ENCODE peak calls at places on chromosomes 6 and 20, in four cellular contexts. One of them, this sample, is unnamed.
A peak's percentile ranks its signal among the peaks of the same experiment; 100 is the strongest.

GRCh38 chr20:22204801-22205200 is 379.6 kb downstream of the FOXA2 start:
- DNase-seq in body of pancreas: no peak
- DNase-seq in Peyer's patch: no peak
- DNase-seq in tibial nerve: no peak
- DNase-seq in this sample: no peak

GRCh38 chr6:42315991-42316378 is 98.3 kb upstream of the MRPS10 start:
- DNase-seq in body of pancreas: no peak
- DNase-seq in Peyer's patch: no peak
- DNase-seq in tibial nerve: no peak
- DNase-seq in this sample: no peak

GRCh38 chr6:109579361-109579760 is 96.3 kb upstream of the ZBTB24 start:
- DNase-seq in body of pancreas: no peak
- DNase-seq in Peyer's patch: no peak
- DNase-seq in tibial nerve: no peak
- DNase-seq in this sample: no peak

GRCh38 chr6:29651413-29652197 is 5.3 kb upstream of the MOG start:
- DNase-seq in body of pancreas: no peak
- DNase-seq in Peyer's patch: no peak
- DNase-seq in tibial nerve: no peak
- DNase-seq in this sample: no peak

GRCh38 chr6:111088668-111089003 is 1.3 kb downstream of the SLC16A10 start:
- DNase-seq in body of pancreas: no peak
- DNase-seq in Peyer's patch: no peak
- DNase-seq in tibial nerve: no peak
- DNase-seq in this sample: no peak

GRCh38 chr6:144844596-144844995 is 559.5 kb downstream of the UTRN start:
- DNase-seq in body of pancreas: no peak
- DNase-seq in Peyer's patch: no peak
- DNase-seq in tibial nerve: no peak
- DNase-seq in this sample: no peak

GRCh38 chr6:105871542-105871941 is 214.6 kb upstream of the PRDM1 start:
- DNase-seq in body of pancreas: no peak
- DNase-seq in Peyer's patch: no peak
- DNase-seq in tibial nerve: no peak
- DNase-seq in this sample: no peak

GRCh38 chr20:62651285-62652021 is 9.2 kb downstream of the SLCO4A1 start:
- DNase-seq in body of pancreas: peak; percentile 56
- DNase-seq in Peyer's patch: peak; percentile 71
- DNase-seq in tibial nerve: no peak
- DNase-seq in this sample: peak; percentile 92

GRCh38 chr20:43925215-43925614 is 10.6 kb downstream of the TOX2 start:
- DNase-seq in body of pancreas: no peak
- DNase-seq in Peyer's patch: peak; percentile 23
- DNase-seq in tibial nerve: no peak
- DNase-seq in this sample: no peak

GRCh38 chr6:161079566-161080262 is 88.1 kb downstream of the MAP3K4 start:
- DNase-seq in body of pancreas: no peak
- DNase-seq in Peyer's patch: no peak
- DNase-seq in tibial nerve: no peak
- DNase-seq in this sample: no peak

GRCh38 chr20:58198384-58198783 is 30.1 kb downstream of the ANKRD60 start:
- DNase-seq in body of pancreas: no peak
- DNase-seq in Peyer's patch: no peak
- DNase-seq in tibial nerve: no peak
- DNase-seq in this sample: no peak

GRCh38 chr20:58201616-58202015 is 26.8 kb downstream of the ANKRD60 start:
- DNase-seq in body of pancreas: no peak
- DNase-seq in Peyer's patch: no peak
- DNase-seq in tibial nerve: no peak
- DNase-seq in this sample: no peak

GRCh38 chr20:58199058-58199457 is 29.4 kb downstream of the ANKRD60 start:
- DNase-seq in body of pancreas: no peak
- DNase-seq in Peyer's patch: no peak
- DNase-seq in tibial nerve: no peak
- DNase-seq in this sample: no peak

GRCh38 chr20:58197185-58197469 is 31.3 kb downstream of the ANKRD60 start:
- DNase-seq in body of pancreas: no peak
- DNase-seq in Peyer's patch: no peak
- DNase-seq in tibial nerve: no peak
- DNase-seq in this sample: no peak

DNA sequence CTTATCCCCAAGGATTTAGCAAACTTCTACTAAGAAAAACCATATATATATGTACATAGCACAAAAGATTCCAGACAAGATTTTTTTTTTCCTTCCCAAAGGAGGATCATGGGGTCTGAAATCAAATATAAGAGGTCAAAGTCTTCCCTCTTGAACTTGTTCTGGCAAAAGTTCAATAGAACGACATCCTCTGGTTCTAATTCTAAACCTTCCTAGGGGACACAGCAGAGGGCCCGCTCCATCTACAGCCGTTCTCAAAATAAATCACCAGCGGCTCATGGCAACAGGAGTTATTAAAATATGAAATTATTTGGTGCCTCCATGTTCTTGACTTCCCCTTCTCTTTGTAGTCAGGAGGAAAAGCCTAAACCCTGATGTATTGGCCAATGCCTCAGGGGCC is 29.0 kb downstream of the ANKRD60 start:
- DNase-seq in body of pancreas: no peak
- DNase-seq in Peyer's patch: no peak
- DNase-seq in tibial nerve: no peak
- DNase-seq in this sample: no peak
- TF ChIP-seq POLR2A in body of pancreas: no peak
- TF ChIP-seq POLR2A in Peyer's patch: no peak
- TF ChIP-seq POLR2A in tibial nerve: no peak
- TF ChIP-seq POLR2A in this sample: no peak

GRCh38 chr6:152356659-152357058 is 280.5 kb downstream of the SYNE1 start:
- DNase-seq in body of pancreas: no peak
- DNase-seq in Peyer's patch: no peak
- DNase-seq in tibial nerve: no peak
- DNase-seq in this sample: no peak
- TF ChIP-seq CTCF in body of pancreas: no peak
- TF ChIP-seq CTCF in Peyer's patch: peak; percentile 7
- TF ChIP-seq CTCF in tibial nerve: no peak
- TF ChIP-seq CTCF in this sample: peak; percentile 19

GRCh38 chr6:6219716-6220115 is 100.7 kb downstream of the F13A1 start:
- DNase-seq in body of pancreas: no peak
- DNase-seq in Peyer's patch: no peak
- DNase-seq in tibial nerve: no peak
- DNase-seq in this sample: no peak
- TF ChIP-seq POLR2A in body of pancreas: no peak
- TF ChIP-seq POLR2A in Peyer's patch: no peak
- TF ChIP-seq POLR2A in tibial nerve: no peak
- TF ChIP-seq POLR2A in this sample: no peak

GRCh38 chr20:37276494-37277252 is 12.8 kb upstream of the MANBAL start:
- DNase-seq in body of pancreas: peak; percentile 55
- DNase-seq in Peyer's patch: peak; percentile 67
- DNase-seq in tibial nerve: no peak
- DNase-seq in this sample: no peak
- TF ChIP-seq CTCF in body of pancreas: peak; percentile 11
- TF ChIP-seq CTCF in Peyer's patch: peak; percentile 17
- TF ChIP-seq CTCF in tibial nerve: peak; percentile 27
- TF ChIP-seq CTCF in this sample: no peak

DNA sequence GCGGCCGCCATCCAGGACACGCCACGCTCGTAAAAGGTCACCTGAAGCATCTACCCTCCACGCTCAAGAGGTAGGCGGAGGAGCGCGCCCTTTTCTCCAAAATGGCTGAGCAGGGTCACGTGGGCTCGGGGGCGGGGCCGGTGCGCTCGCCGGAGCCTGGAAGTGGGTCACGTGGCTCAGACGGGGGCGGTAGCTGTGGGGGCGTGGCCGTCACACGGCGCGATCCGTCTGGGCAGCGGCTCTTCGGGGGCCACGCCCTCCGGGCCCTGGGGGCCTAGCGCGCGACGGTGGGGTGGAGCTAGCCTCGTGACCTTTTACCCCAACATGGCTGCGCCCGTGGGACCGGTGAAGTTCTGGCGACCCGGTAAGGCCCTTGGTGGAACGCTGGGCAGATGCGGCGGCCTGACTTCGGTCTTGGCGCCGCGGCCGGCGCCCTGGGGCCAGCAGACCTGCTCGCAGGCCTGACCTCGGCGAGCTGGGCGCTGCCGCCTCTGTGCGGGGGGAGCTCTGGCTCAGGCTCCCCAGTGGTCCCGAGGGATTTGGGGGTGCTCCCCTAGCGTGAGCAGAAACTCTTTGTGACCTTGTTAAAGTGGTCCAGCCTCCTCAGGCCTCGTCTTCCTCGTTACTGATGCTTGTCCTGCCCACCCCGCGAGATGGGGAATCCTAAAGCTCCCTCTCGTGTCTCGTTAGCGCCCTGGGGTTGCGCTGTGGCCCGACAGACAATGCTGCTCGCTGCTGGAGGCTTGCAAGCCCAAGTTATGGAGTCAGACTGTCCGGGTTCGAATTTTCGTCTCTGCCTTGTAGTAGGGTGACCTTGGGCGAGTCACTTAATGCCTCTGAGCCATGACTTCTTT is at the start of gene DHX35:
- DNase-seq in body of pancreas: peak; percentile 99
- DNase-seq in Peyer's patch: peak; percentile 99
- DNase-seq in tibial nerve: peak; percentile 97
- DNase-seq in this sample: peak; percentile 100
- TF ChIP-seq POLR2A in body of pancreas: peak; percentile 52
- TF ChIP-seq POLR2A in Peyer's patch: peak; percentile 46
- TF ChIP-seq POLR2A in tibial nerve: no peak
- TF ChIP-seq POLR2A in this sample: no peak

DNA sequence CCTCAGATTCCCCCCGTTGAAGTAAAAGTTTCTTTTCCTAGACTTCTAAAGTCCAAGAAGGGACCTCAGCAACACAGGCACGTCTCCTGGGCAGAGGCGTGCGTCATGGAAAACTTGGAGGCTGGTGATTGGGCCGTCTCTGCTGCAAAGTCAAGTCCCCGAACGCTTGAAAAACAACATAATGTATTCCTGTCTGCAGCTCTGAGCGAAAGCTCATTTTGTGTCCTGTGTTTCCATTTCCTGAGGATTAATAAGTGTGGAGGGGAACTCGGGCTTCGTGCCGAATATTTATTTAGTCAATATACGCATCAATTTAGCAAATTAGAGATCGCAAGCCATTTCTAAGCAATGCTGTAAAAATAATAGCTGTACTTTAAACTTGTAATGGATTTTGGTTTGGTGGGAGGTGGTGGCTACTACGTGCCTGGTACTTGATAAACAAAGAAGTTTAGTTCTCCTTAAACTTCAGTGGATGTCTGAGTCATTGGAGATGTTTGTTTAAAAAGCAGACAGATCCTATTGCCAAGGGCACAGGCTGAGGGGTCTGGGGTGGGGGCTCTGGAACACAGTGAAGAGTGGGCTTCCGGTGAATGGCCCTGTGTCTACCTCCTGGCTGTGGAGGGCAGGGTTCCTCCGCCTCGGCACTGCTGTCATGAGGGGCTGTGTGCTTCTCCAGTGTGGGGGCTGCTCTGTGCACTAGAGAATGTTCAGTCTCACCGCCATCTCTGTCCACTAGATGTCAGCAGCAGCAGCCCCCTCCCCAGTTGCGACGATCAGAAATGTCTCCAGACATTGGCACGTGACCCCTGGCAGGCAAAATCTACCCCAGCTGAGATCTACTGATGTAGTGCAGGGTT is 21.8 kb downstream of the PCK1 start:
- DNase-seq in body of pancreas: no peak
- DNase-seq in Peyer's patch: peak; percentile 49
- DNase-seq in tibial nerve: no peak
- DNase-seq in this sample: peak; percentile 45
- TF ChIP-seq CTCF in body of pancreas: no peak
- TF ChIP-seq CTCF in Peyer's patch: peak; percentile 7
- TF ChIP-seq CTCF in tibial nerve: peak; percentile 21
- TF ChIP-seq CTCF in this sample: no peak

GRCh38 chr20:17570347-17571152 is 675 bp downstream of the DSTN start:
- DNase-seq in body of pancreas: peak; percentile 67
- DNase-seq in Peyer's patch: peak; percentile 81
- DNase-seq in tibial nerve: peak; percentile 23
- DNase-seq in this sample: no peak
- TF ChIP-seq POLR2A in body of pancreas: peak; percentile 36
- TF ChIP-seq POLR2A in Peyer's patch: peak; percentile 11
- TF ChIP-seq POLR2A in tibial nerve: no peak
- TF ChIP-seq POLR2A in this sample: no peak

GRCh38 chr6:45504947-45505346 is 127.2 kb upstream of the SUPT3H start:
- DNase-seq in body of pancreas: no peak
- DNase-seq in Peyer's patch: no peak
- DNase-seq in tibial nerve: no peak
- DNase-seq in this sample: no peak

GRCh38 chr6:45502446-45502845 is 124.7 kb upstream of the SUPT3H start:
- DNase-seq in body of pancreas: no peak
- DNase-seq in Peyer's patch: no peak
- DNase-seq in tibial nerve: no peak
- DNase-seq in this sample: no peak

GRCh38 chr6:45505470-45505869 is 127.7 kb upstream of the SUPT3H start:
- DNase-seq in body of pancreas: no peak
- DNase-seq in Peyer's patch: no peak
- DNase-seq in tibial nerve: no peak
- DNase-seq in this sample: no peak

GRCh38 chr6:45498620-45499019 is 120.9 kb upstream of the SUPT3H start:
- DNase-seq in body of pancreas: no peak
- DNase-seq in Peyer's patch: no peak
- DNase-seq in tibial nerve: no peak
- DNase-seq in this sample: no peak

GRCh38 chr6:45500924-45501816 is 123.4 kb upstream of the SUPT3H start:
- DNase-seq in body of pancreas: no peak
- DNase-seq in Peyer's patch: no peak
- DNase-seq in tibial nerve: no peak
- DNase-seq in this sample: no peak
- TF ChIP-seq CTCF in body of pancreas: no peak
- TF ChIP-seq CTCF in Peyer's patch: no peak
- TF ChIP-seq CTCF in tibial nerve: no peak
- TF ChIP-seq CTCF in this sample: no peak

GRCh38 chr6:149746147-149746946 is at the start of gene NUP43:
- DNase-seq in body of pancreas: peak; percentile 94
- DNase-seq in Peyer's patch: peak; percentile 92
- DNase-seq in tibial nerve: peak; percentile 92
- DNase-seq in this sample: peak; percentile 96
- TF ChIP-seq POLR2A in body of pancreas: peak; percentile 60
- TF ChIP-seq POLR2A in Peyer's patch: no peak
- TF ChIP-seq POLR2A in tibial nerve: no peak
- TF ChIP-seq POLR2A in this sample: no peak

This sample was measured in spleen.